ENCODE peak calls at places on chromosomes 7 and 10, in nine cellular contexts. One of them, this sample, is unnamed. For H3K9me3, the result is how much of the 10 kb centered on the place peaks cover.

GRCh38 chr7:133795061-133795460 is 332.1 kb upstream of the LRGUK start:
- DNase-seq in left lung: no peak
- DNase-seq in Peyer's patch: no peak
- DNase-seq in CD8-positive, alpha-beta memory T cell: no peak
- DNase-seq in adrenal gland: no peak
- DNase-seq in HCT116: no peak
- DNase-seq in effector memory CD4-positive, alpha-beta T cell: no peak
- DNase-seq in SK-N-SH: no peak
- DNase-seq in uterus: no peak
- DNase-seq in this sample: no peak

GRCh38 chr7:140640060-140640611 is 477 bp downstream of the DENND2A start:
- DNase-seq in SK-N-SH: peak
- DNase-seq in Peyer's patch: no peak
- DNase-seq in CD8-positive, alpha-beta memory T cell: no peak
- DNase-seq in effector memory CD4-positive, alpha-beta T cell: no peak
- DNase-seq in uterus: peak
- DNase-seq in adrenal gland: no peak
- DNase-seq in left lung: no peak
- DNase-seq in HCT116: no peak
- DNase-seq in this sample: no peak

GRCh38 chr7:33726582-33726981 is 178.8 kb upstream of the BMPER start:
- DNase-seq in CD8-positive, alpha-beta memory T cell: no peak
- DNase-seq in SK-N-SH: no peak
- DNase-seq in adrenal gland: no peak
- DNase-seq in Peyer's patch: no peak
- DNase-seq in left lung: no peak
- DNase-seq in uterus: no peak
- DNase-seq in HCT116: no peak
- DNase-seq in effector memory CD4-positive, alpha-beta T cell: no peak
- DNase-seq in this sample: no peak

GRCh38 chr7:28686418-28686800 is 271.7 kb downstream of the TRIL start:
- DNase-seq in SK-N-SH: peak
- DNase-seq in HCT116: no peak
- DNase-seq in effector memory CD4-positive, alpha-beta T cell: no peak
- DNase-seq in Peyer's patch: no peak
- DNase-seq in CD8-positive, alpha-beta memory T cell: no peak
- DNase-seq in uterus: peak
- DNase-seq in left lung: no peak
- DNase-seq in adrenal gland: no peak
- DNase-seq in this sample: no peak

GRCh38 chr10:132299381-132300336 is 8.1 kb downstream of the STK32C start:
- DNase-seq in SK-N-SH: no peak
- DNase-seq in Peyer's patch: no peak
- DNase-seq in adrenal gland: no peak
- DNase-seq in CD8-positive, alpha-beta memory T cell: no peak
- DNase-seq in HCT116: no peak
- DNase-seq in uterus: peak
- DNase-seq in left lung: peak
- DNase-seq in effector memory CD4-positive, alpha-beta T cell: no peak
- DNase-seq in this sample: no peak

GRCh38 chr7:155224116-155224811 is 73.4 kb upstream of the INSIG1 start:
- DNase-seq in uterus: no peak
- DNase-seq in left lung: no peak
- DNase-seq in CD8-positive, alpha-beta memory T cell: no peak
- DNase-seq in SK-N-SH: no peak
- DNase-seq in HCT116: no peak
- DNase-seq in adrenal gland: no peak
- DNase-seq in effector memory CD4-positive, alpha-beta T cell: no peak
- DNase-seq in Peyer's patch: no peak
- DNase-seq in this sample: no peak

GRCh38 chr10:44240766-44241165 is 144.1 kb downstream of the CXCL12 start:
- DNase-seq in SK-N-SH: peak
- DNase-seq in effector memory CD4-positive, alpha-beta T cell: no peak
- DNase-seq in Peyer's patch: no peak
- DNase-seq in uterus: no peak
- DNase-seq in adrenal gland: no peak
- DNase-seq in CD8-positive, alpha-beta memory T cell: no peak
- DNase-seq in left lung: no peak
- DNase-seq in HCT116: no peak
- DNase-seq in this sample: no peak

GRCh38 chr10:24603333-24603732 is 120.4 kb downstream of the ARHGAP21 start:
- DNase-seq in uterus: no peak
- DNase-seq in Peyer's patch: no peak
- DNase-seq in HCT116: no peak
- DNase-seq in adrenal gland: no peak
- DNase-seq in CD8-positive, alpha-beta memory T cell: no peak
- DNase-seq in effector memory CD4-positive, alpha-beta T cell: no peak
- DNase-seq in SK-N-SH: no peak
- DNase-seq in left lung: no peak
- DNase-seq in this sample: no peak

GRCh38 chr10:126596472-126597016 is 73.9 kb downstream of the C10orf90 start:
- DNase-seq in HCT116: no peak
- DNase-seq in uterus: no peak
- DNase-seq in CD8-positive, alpha-beta memory T cell: no peak
- DNase-seq in Peyer's patch: no peak
- DNase-seq in left lung: no peak
- DNase-seq in SK-N-SH: no peak
- DNase-seq in adrenal gland: no peak
- DNase-seq in effector memory CD4-positive, alpha-beta T cell: no peak
- DNase-seq in this sample: no peak

GRCh38 chr10:126598009-126598408 is 72.5 kb downstream of the C10orf90 start:
- DNase-seq in Peyer's patch: no peak
- DNase-seq in CD8-positive, alpha-beta memory T cell: no peak
- DNase-seq in SK-N-SH: peak
- DNase-seq in HCT116: peak
- DNase-seq in left lung: no peak
- DNase-seq in adrenal gland: no peak
- DNase-seq in effector memory CD4-positive, alpha-beta T cell: no peak
- DNase-seq in uterus: no peak
- DNase-seq in this sample: no peak

GRCh38 chr10:126595160-126595559 is 75.3 kb downstream of the C10orf90 start:
- DNase-seq in left lung: no peak
- DNase-seq in SK-N-SH: no peak
- DNase-seq in Peyer's patch: no peak
- DNase-seq in HCT116: no peak
- DNase-seq in adrenal gland: no peak
- DNase-seq in CD8-positive, alpha-beta memory T cell: no peak
- DNase-seq in uterus: no peak
- DNase-seq in effector memory CD4-positive, alpha-beta T cell: no peak
- DNase-seq in this sample: no peak

GRCh38 chr10:126597206-126597605 is 73.3 kb downstream of the C10orf90 start:
- DNase-seq in SK-N-SH: no peak
- DNase-seq in CD8-positive, alpha-beta memory T cell: no peak
- DNase-seq in Peyer's patch: no peak
- DNase-seq in effector memory CD4-positive, alpha-beta T cell: no peak
- DNase-seq in HCT116: no peak
- DNase-seq in adrenal gland: no peak
- DNase-seq in left lung: no peak
- DNase-seq in uterus: no peak
- DNase-seq in this sample: no peak

DNA sequence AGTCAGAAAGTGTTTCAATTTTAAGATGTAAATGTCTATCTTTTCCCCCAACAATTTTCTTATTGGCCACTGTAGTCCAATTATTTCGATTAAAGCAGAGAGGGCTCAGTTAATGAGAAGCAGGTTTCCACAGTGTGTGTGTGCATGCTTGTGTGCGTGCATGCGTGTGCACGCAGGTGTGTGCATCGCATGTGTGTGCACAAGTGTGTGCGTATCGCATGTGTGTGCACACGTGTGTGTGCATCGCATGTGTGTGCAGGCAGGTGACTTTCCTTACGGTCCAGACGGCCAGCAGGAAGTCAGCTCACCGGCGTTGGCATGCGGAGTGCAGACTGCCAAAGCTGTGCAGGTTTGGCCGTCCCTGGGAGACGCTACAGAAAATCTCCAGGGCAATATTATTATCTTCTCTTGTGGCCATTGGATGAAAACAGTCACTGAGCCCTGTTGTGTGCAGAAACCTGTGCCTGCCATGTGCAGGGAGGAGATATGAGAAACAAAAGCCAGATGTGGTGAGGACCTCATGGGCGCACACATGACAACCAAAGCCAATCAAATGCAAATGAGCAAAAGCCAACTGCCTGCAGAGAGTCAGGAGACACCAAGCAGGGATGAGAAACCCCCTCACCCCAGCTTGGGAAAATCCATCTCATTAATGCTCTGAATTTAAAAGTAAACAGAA is 70.4 kb downstream of the C10orf90 start:
- DNase-seq in HCT116: no peak
- DNase-seq in effector memory CD4-positive, alpha-beta T cell: no peak
- DNase-seq in adrenal gland: no peak
- DNase-seq in left lung: no peak
- DNase-seq in SK-N-SH: peak
- DNase-seq in uterus: no peak
- DNase-seq in Peyer's patch: no peak
- DNase-seq in CD8-positive, alpha-beta memory T cell: no peak
- DNase-seq in this sample: no peak
- H3K27ac ChIP-seq in HCT116: no peak
- H3K27ac ChIP-seq in effector memory CD4-positive, alpha-beta T cell: no peak
- H3K27ac ChIP-seq in adrenal gland: no peak
- H3K27ac ChIP-seq in left lung: no peak
- H3K27ac ChIP-seq in SK-N-SH: peak
- H3K27ac ChIP-seq in uterus: no peak
- H3K27ac ChIP-seq in Peyer's patch: no peak
- H3K27ac ChIP-seq in CD8-positive, alpha-beta memory T cell: no peak
- H3K27ac ChIP-seq in this sample: no peak

GRCh38 chr7:158123753-158124152 is 463.9 kb downstream of the PTPRN2 start:
- DNase-seq in uterus: no peak
- DNase-seq in Peyer's patch: no peak
- DNase-seq in CD8-positive, alpha-beta memory T cell: no peak
- DNase-seq in left lung: no peak
- DNase-seq in HCT116: no peak
- DNase-seq in effector memory CD4-positive, alpha-beta T cell: no peak
- DNase-seq in SK-N-SH: no peak
- DNase-seq in adrenal gland: no peak
- DNase-seq in this sample: no peak
- H3K9me3 ChIP-seq in uterus: under half
- H3K9me3 ChIP-seq in Peyer's patch: under half
- H3K9me3 ChIP-seq in CD8-positive, alpha-beta memory T cell: under half
- H3K9me3 ChIP-seq in left lung: under half
- H3K9me3 ChIP-seq in HCT116: under half
- H3K9me3 ChIP-seq in effector memory CD4-positive, alpha-beta T cell: under half
- H3K9me3 ChIP-seq in SK-N-SH: under half
- H3K9me3 ChIP-seq in adrenal gland: under half
- H3K9me3 ChIP-seq in this sample: under half

GRCh38 chr10:103350175-103350521 is 792 bp downstream of the PCGF6 start:
- DNase-seq in SK-N-SH: no peak
- DNase-seq in left lung: no peak
- DNase-seq in uterus: no peak
- DNase-seq in CD8-positive, alpha-beta memory T cell: no peak
- DNase-seq in effector memory CD4-positive, alpha-beta T cell: no peak
- DNase-seq in Peyer's patch: no peak
- DNase-seq in HCT116: no peak
- DNase-seq in adrenal gland: peak
- DNase-seq in this sample: no peak
- H3K27ac ChIP-seq in SK-N-SH: peak
- H3K27ac ChIP-seq in left lung: peak
- H3K27ac ChIP-seq in uterus: peak
- H3K27ac ChIP-seq in CD8-positive, alpha-beta memory T cell: peak
- H3K27ac ChIP-seq in effector memory CD4-positive, alpha-beta T cell: peak
- H3K27ac ChIP-seq in Peyer's patch: peak
- H3K27ac ChIP-seq in HCT116: peak
- H3K27ac ChIP-seq in adrenal gland: no peak
- H3K27ac ChIP-seq in this sample: peak

GRCh38 chr10:35390843-35391152 is 54.5 kb downstream of the CCNY start:
- DNase-seq in HCT116: no peak
- DNase-seq in effector memory CD4-positive, alpha-beta T cell: no peak
- DNase-seq in adrenal gland: no peak
- DNase-seq in left lung: no peak
- DNase-seq in SK-N-SH: no peak
- DNase-seq in uterus: no peak
- DNase-seq in CD8-positive, alpha-beta memory T cell: no peak
- DNase-seq in Peyer's patch: no peak
- DNase-seq in this sample: no peak
- H3K9me3 ChIP-seq in HCT116: under half
- H3K9me3 ChIP-seq in effector memory CD4-positive, alpha-beta T cell: under half
- H3K9me3 ChIP-seq in adrenal gland: under half
- H3K9me3 ChIP-seq in left lung: under half
- H3K9me3 ChIP-seq in SK-N-SH: under half
- H3K9me3 ChIP-seq in uterus: under half
- H3K9me3 ChIP-seq in CD8-positive, alpha-beta memory T cell: under half
- H3K9me3 ChIP-seq in Peyer's patch: under half
- H3K9me3 ChIP-seq in this sample: under half

DNA sequence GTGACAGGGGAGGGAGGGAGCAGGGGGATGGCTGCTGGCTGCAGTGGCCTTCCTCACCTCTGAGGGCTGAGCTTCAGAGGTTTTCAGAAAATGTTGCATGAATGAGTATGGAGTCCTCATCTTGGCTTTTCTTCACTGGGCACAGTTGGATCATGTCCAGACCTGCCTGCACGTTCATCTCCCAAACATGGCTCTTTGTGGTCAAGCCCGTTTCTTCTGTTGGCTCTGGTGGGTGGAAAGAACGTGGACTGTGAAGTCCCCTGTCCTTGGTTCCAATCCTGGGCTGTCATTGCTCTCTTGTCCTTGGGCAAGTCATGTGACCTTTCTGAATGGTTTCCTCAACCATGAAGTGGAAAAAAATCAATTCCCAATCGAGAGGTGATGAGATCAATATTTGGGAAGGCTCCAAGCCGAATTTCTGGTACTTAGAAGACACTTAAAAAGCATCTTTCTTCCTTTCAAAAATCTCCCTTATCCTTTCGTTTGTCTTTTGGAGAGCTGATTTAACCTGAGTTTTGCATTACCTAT is 34.5 kb downstream of the TSPAN14 start:
- DNase-seq in CD8-positive, alpha-beta memory T cell: no peak
- DNase-seq in left lung: no peak
- DNase-seq in SK-N-SH: no peak
- DNase-seq in effector memory CD4-positive, alpha-beta T cell: no peak
- DNase-seq in HCT116: no peak
- DNase-seq in uterus: no peak
- DNase-seq in Peyer's patch: no peak
- DNase-seq in adrenal gland: peak
- DNase-seq in this sample: no peak
- H3K27ac ChIP-seq in CD8-positive, alpha-beta memory T cell: no peak
- H3K27ac ChIP-seq in left lung: peak
- H3K27ac ChIP-seq in SK-N-SH: no peak
- H3K27ac ChIP-seq in effector memory CD4-positive, alpha-beta T cell: peak
- H3K27ac ChIP-seq in HCT116: no peak
- H3K27ac ChIP-seq in uterus: no peak
- H3K27ac ChIP-seq in Peyer's patch: no peak
- H3K27ac ChIP-seq in adrenal gland: no peak
- H3K27ac ChIP-seq in this sample: peak